ENCODE peak calls at places on chromosomes 6 and 20, in six cellular contexts. I is substantia nigra; B is CD4-positive, alpha-beta T cell; Q is stimulated activated CD8-positive, alpha-beta memory T cell treated with anti-CD3 and anti-CD28 coated beads, Interleukin-4, amount 100 ng/mL, for 4 hours; L is LoVo; C is HepG2. J is an unnamed sample.

GRCh38 chr20:24993337-24994185 is 1.0 kb upstream of the APMAP start:
- DNase-seq in L (peak; percentile 49), Q (no peak), C (peak; percentile 57), B (no peak), I (no peak), J (peak; percentile 12)

GRCh38 chr6:21003780-21004541 is 469.7 kb downstream of the CDKAL1 start:
- DNase-seq in B (no peak), C (peak; percentile 99), I (no peak), Q (no peak), L (no peak), J (no peak)

GRCh38 chr20:43991982-43992381 is 77.3 kb downstream of the TOX2 start:
- DNase-seq in I (no peak), L (no peak), B (no peak), Q (no peak), C (no peak), J (no peak)

GRCh38 chr6:116120430-116120829 is 5.5 kb downstream of the COL10A1 start:
- DNase-seq in B (no peak), L (no peak), Q (no peak), I (no peak), C (no peak), J (no peak)

GRCh38 chr6:113495521-113495920 is 361.6 kb upstream of the MARCKS start:
- DNase-seq in L (no peak), Q (no peak), C (no peak), B (no peak), I (no peak), J (no peak)

GRCh38 chr20:2742934-2743559 is 50.5 kb downstream of the EBF4 start:
- DNase-seq in B (peak; percentile 69), I (no peak), L (peak; percentile 61), Q (peak; percentile 53), C (peak; percentile 73), J (peak; percentile 34)

GRCh38 chr6:165835410-165835851 is 172.4 kb upstream of the PDE10A start:
- DNase-seq in C (no peak), B (no peak), L (no peak), I (no peak), Q (no peak), J (no peak)

GRCh38 chr6:125841356-125842090 is 50.8 kb downstream of the NCOA7 start:
- DNase-seq in C (no peak), L (no peak), Q (no peak), B (no peak), I (no peak), J (no peak)

GRCh38 chr6:797479-798077 is 104.6 kb upstream of the EXOC2 start:
- DNase-seq in C (peak; percentile 45), Q (no peak), L (peak; percentile 67), I (no peak), B (no peak), J (peak; percentile 46)

GRCh38 chr6:51565472-51565871 is 521.9 kb downstream of the PKHD1 start:
- DNase-seq in Q (no peak), L (no peak), C (no peak), I (no peak), B (no peak), J (no peak)

GRCh38 chr6:109002100-109002697 is 92.4 kb downstream of the SESN1 start:
- DNase-seq in C (no peak), Q (no peak), B (no peak), L (no peak), I (no peak), J (no peak)

GRCh38 chr6:4028051-4028450 is 50.9 kb downstream of the FAM217A start:
- DNase-seq in B (no peak), Q (no peak), I (no peak), C (no peak), L (no peak), J (no peak)

GRCh38 chr6:167826230-167827061 is at the start of gene AFDN:
- DNase-seq in B (peak; percentile 64), C (no peak), I (no peak), L (peak; percentile 68), Q (peak; percentile 24), J (no peak)

GRCh38 chr6:11111769-11112437 is 378 bp upstream of the ERVFRD-1 start:
- DNase-seq in L (no peak), Q (no peak), B (no peak), I (no peak), C (no peak), J (no peak)

GRCh38 chr6:85089255-85089654 is 324.9 kb upstream of the TBX18 start:
- DNase-seq in Q (no peak), C (no peak), B (no peak), I (no peak), L (no peak), J (no peak)

GRCh38 chr6:152348116-152348515 is 289.0 kb downstream of the SYNE1 start:
- DNase-seq in Q (no peak), C (no peak), I (no peak), L (no peak), B (no peak), J (no peak)

GRCh38 chr6:41723178-41723935 is 12.1 kb downstream of the TFEB start:
- DNase-seq in I (no peak), B (no peak), L (no peak), C (peak; percentile 77), Q (no peak), J (no peak)

GRCh38 chr6:154995241-154996162 is at the start of gene TIAM2:
- DNase-seq in C (no peak), Q (no peak), I (no peak), L (no peak), B (no peak), J (no peak)

GRCh38 chr6:106290954-106291353 is 34.6 kb downstream of the ATG5 start:
- DNase-seq in I (no peak), L (no peak), C (no peak), B (no peak), Q (no peak), J (no peak)

GRCh38 chr6:159134701-159135364 is 34.4 kb upstream of the FNDC1 start:
- DNase-seq in Q (peak; percentile 28), B (peak; percentile 63), C (peak; percentile 48), L (peak; percentile 66), I (peak; percentile 52), J (peak; percentile 45)

GRCh38 chr6:146813554-146813953 is 214.8 kb downstream of the ADGB start:
- DNase-seq in B (no peak), C (no peak), I (no peak), L (no peak), Q (no peak), J (no peak)

GRCh38 chr20:34954905-34955231 is 738 bp downstream of the GSS start:
- DNase-seq in I (no peak), L (peak; percentile 51), C (peak; percentile 67), B (no peak), Q (no peak), J (peak; percentile 51)

GRCh38 chr6:56335733-56336132 is 88.4 kb upstream of the COL21A1 start:
- DNase-seq in Q (no peak), B (no peak), I (no peak), C (no peak), L (no peak), J (no peak)

GRCh38 chr6:136568129-136568528 is 17.9 kb upstream of the MAP7 start:
- DNase-seq in Q (no peak), B (no peak), C (no peak), I (no peak), L (no peak), J (no peak)

GRCh38 chr20:63155266-63156165 is 60.4 kb downstream of the YTHDF1 start:
- DNase-seq in B (no peak), I (no peak), C (no peak), Q (no peak), L (no peak), J (no peak)

GRCh38 chr6:121482004-121482693 is 46.7 kb downstream of the GJA1 start:
- DNase-seq in I (no peak), C (no peak), B (no peak), L (no peak), Q (no peak), J (no peak)

GRCh38 chr20:62507991-62508640 is 32.3 kb upstream of the GATA5 start:
- DNase-seq in L (no peak), I (no peak), C (no peak), B (no peak), Q (no peak), J (no peak)

GRCh38 chr6:170256641-170257040 is 34.2 kb downstream of the DLL1 start:
- DNase-seq in L (no peak), B (no peak), C (no peak), Q (no peak), I (no peak), J (no peak)

GRCh38 chr20:45051497-45052060 is 49.3 kb downstream of the KCNS1 start:
- DNase-seq in C (no peak), I (no peak), L (no peak), B (no peak), Q (no peak), J (no peak)

GRCh38 chr6:5401845-5402738 is 140.8 kb downstream of the FARS2 start:
- DNase-seq in C (peak; percentile 19), L (peak; percentile 15), Q (no peak), I (no peak), B (no peak), J (no peak)

GRCh38 chr20:31721408-31722332 is 998 bp downstream of the BCL2L1 start:
- DNase-seq in B (no peak), C (no peak), I (no peak), Q (no peak), L (no peak), J (peak; percentile 46)

GRCh38 chr6:52009736-52010135 is 77.7 kb downstream of the PKHD1 start:
- DNase-seq in B (no peak), I (no peak), L (no peak), C (no peak), Q (no peak), J (no peak)

GRCh38 chr6:133894795-133895401 is 6.0 kb downstream of the TCF21 start:
- DNase-seq in C (no peak), I (no peak), B (no peak), Q (no peak), L (no peak), J (no peak)

GRCh38 chr6:90250405-90250804 is 46.2 kb downstream of the BACH2 start:
- DNase-seq in C (no peak), B (no peak), Q (no peak), I (no peak), L (no peak), J (no peak)

GRCh38 chr20:31835977-31836852 is 9.2 kb downstream of the FOXS1 start:
- DNase-seq in Q (no peak), C (peak; percentile 59), I (no peak), L (peak; percentile 71), B (peak; percentile 7), J (no peak)

GRCh38 chr20:22379472-22379871 is 204.9 kb downstream of the FOXA2 start:
- DNase-seq in I (no peak), L (peak; percentile 84), C (no peak), B (no peak), Q (no peak), J (no peak)

J was measured in NCI-H748 treated with DMSO at 0.1 percent for 48 hours.